ENCODE peak calls at places on chromosomes 16 and 17, in seven cellular contexts. I, O, F, A, D, Q and L are unnamed samples.

GRCh38 chr16:23369416-23369815 is 67.3 kb downstream of the SCNN1B start:
- DNase-seq in I (no peak), O (no peak), F (no peak), A (no peak), D (no peak), Q (no peak), L (no peak)

GRCh38 chr17:64063766-64064224 is 43.4 kb upstream of the ICAM2 start:
- DNase-seq in I (peak), O (peak), F (peak), A (no peak), D (peak), Q (peak), L (peak)

GRCh38 chr16:85947511-85948509 is 48.8 kb downstream of the IRF8 start:
- DNase-seq in I (no peak), O (no peak), F (no peak), A (no peak), D (no peak), Q (no peak), L (no peak)

GRCh38 chr16:67115649-67116048 is 5.9 kb downstream of the PHAF1 start:
- DNase-seq in I (peak), O (no peak), F (no peak), A (no peak), D (peak), Q (no peak), L (no peak)

GRCh38 chr17:57810740-57811632 is 38.9 kb downstream of the MRPS23 start:
- DNase-seq in I (peak), O (no peak), F (peak), A (no peak), D (no peak), Q (peak), L (no peak)

GRCh38 chr17:74437702-74438101 is 5.8 kb downstream of the GPRC5C start:
- DNase-seq in I (no peak), O (no peak), F (no peak), A (no peak), D (peak), Q (no peak), L (no peak)

GRCh38 chr17:17888371-17888770 is 51.6 kb upstream of the SREBF1 start:
- DNase-seq in I (no peak), O (no peak), F (no peak), A (no peak), D (no peak), Q (no peak), L (no peak)

GRCh38 chr17:55320594-55321506 is 56.1 kb downstream of the HLF start:
- DNase-seq in I (peak), O (no peak), F (no peak), A (no peak), D (no peak), Q (no peak), L (no peak)

GRCh38 chr16:1326380-1326779 is 7.1 kb upstream of the BAIAP3 start:
- DNase-seq in I (no peak), O (no peak), F (no peak), A (no peak), D (no peak), Q (no peak), L (no peak)

GRCh38 chr17:13609953-13610352 is 8.2 kb upstream of the HS3ST3A1 start:
- DNase-seq in I (no peak), O (no peak), F (no peak), A (no peak), D (no peak), Q (no peak), L (no peak)

GRCh38 chr17:19383681-19384470 is 3.1 kb downstream of the MFAP4 start:
- DNase-seq in I (peak), O (no peak), F (peak), A (no peak), D (no peak), Q (no peak), L (no peak)

GRCh38 chr16:23837553-23838308 is 1.9 kb downstream of the PRKCB start:
- DNase-seq in I (no peak), O (no peak), F (no peak), A (no peak), D (no peak), Q (no peak), L (no peak)

GRCh38 chr17:45282683-45283644 is 21.1 kb upstream of the SPATA32 start:
- DNase-seq in I (peak), O (no peak), F (peak), A (no peak), D (no peak), Q (no peak), L (no peak)

GRCh38 chr17:50920891-50921595 is 54.9 kb upstream of the TOB1 start:
- DNase-seq in I (no peak), O (no peak), F (no peak), A (no peak), D (no peak), Q (peak), L (no peak)

GRCh38 chr17:12230411-12230810 is 209.7 kb downstream of the MAP2K4 start:
- DNase-seq in I (no peak), O (no peak), F (no peak), A (no peak), D (no peak), Q (no peak), L (no peak)

GRCh38 chr17:74779948-74780400 is 3.8 kb upstream of the NAT9 start:
- DNase-seq in I (no peak), O (no peak), F (no peak), A (no peak), D (no peak), Q (no peak), L (peak)

GRCh38 chr17:8832711-8833352 is 33.7 kb upstream of the MFSD6L start:
- DNase-seq in I (no peak), O (peak), F (no peak), A (no peak), D (peak), Q (peak), L (peak)

GRCh38 chr17:17156107-17156506 is 50.0 kb downstream of the PLD6 start:
- DNase-seq in I (peak), O (no peak), F (no peak), A (no peak), D (no peak), Q (no peak), L (no peak)

GRCh38 chr16:67425046-67425445 is 5.9 kb upstream of the HSD11B2 start:
- DNase-seq in I (no peak), O (no peak), F (no peak), A (no peak), D (no peak), Q (no peak), L (no peak)

GRCh38 chr16:57681950-57682728 is 12.5 kb upstream of the DRC7 start:
- DNase-seq in I (no peak), O (no peak), F (no peak), A (no peak), D (no peak), Q (no peak), L (no peak)

GRCh38 chr16:56631832-56632159 is 663 bp upstream of the MT1M start:
- DNase-seq in I (no peak), O (no peak), F (no peak), A (no peak), D (no peak), Q (no peak), L (no peak)

GRCh38 chr16:65875362-65876199 is 490.9 kb upstream of the CDH5 start:
- DNase-seq in I (no peak), O (no peak), F (no peak), A (no peak), D (no peak), Q (no peak), L (no peak)

DNA sequence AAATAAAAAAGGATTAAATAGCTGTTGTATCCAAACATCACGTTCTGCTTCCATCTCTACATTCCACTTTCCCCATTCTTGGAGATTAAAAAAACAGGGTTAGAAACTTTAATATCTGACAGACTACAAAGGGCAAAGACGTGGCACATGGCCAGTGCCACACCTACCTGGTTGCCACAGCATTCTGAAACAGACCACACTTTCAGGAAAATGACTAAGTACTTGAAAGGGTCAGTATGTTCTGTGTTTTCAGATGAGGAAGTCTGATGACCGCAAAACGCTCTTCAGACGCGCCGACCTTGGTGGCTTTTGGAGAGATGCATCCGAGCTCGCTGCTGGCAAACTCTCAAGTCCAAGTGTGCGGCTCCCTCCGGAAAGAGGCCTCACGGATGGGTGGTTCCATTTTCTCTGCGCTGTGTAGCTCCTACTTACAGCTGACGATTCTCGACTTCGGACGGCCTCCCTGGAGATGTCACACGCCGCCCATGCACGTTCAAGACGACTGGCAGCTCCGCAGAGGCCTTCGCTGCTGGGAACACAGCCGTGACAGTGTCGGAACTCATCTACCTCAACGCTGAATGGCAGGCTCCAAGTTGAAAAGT is 15.5 kb downstream of the MAP1LC3B start:
- DNase-seq in I (no peak), O (no peak), F (peak), A (no peak), D (no peak), Q (no peak), L (no peak)
- H3K27ac ChIP-seq in I (no peak), O (no peak), F (no peak), A (no peak), D (no peak), Q (no peak), L (no peak)

GRCh38 chr16:47392114-47392513 is 68.7 kb downstream of the ITFG1 start:
- DNase-seq in I (no peak), O (no peak), F (no peak), A (no peak), D (no peak), Q (no peak), L (peak)
- H3K27ac ChIP-seq in I (no peak), O (no peak), F (no peak), A (no peak), D (no peak), Q (no peak), L (no peak)

GRCh38 chr17:76706817-76707216 is 3.9 kb downstream of the MXRA7 start:
- DNase-seq in I (no peak), O (no peak), F (no peak), A (no peak), D (no peak), Q (no peak), L (no peak)
- H3K27ac ChIP-seq in I (no peak), O (no peak), F (no peak), A (no peak), D (no peak), Q (no peak), L (no peak)

GRCh38 chr17:7394452-7395191 is at the start of gene PLSCR3:
- DNase-seq in I (peak), O (peak), F (peak), A (peak), D (peak), Q (peak), L (peak)

GRCh38 chr17:7392696-7393612 is 1.4 kb downstream of the PLSCR3 start:
- DNase-seq in I (no peak), O (no peak), F (no peak), A (peak), D (no peak), Q (peak), L (no peak)

GRCh38 chr17:7391307-7391706 is 3.0 kb downstream of the PLSCR3 start:
- DNase-seq in I (no peak), O (no peak), F (no peak), A (no peak), D (no peak), Q (no peak), L (no peak)

GRCh38 chr17:7396147-7396546 is 1.8 kb upstream of the PLSCR3 start:
- DNase-seq in I (no peak), O (no peak), F (no peak), A (no peak), D (no peak), Q (no peak), L (no peak)

DNA sequence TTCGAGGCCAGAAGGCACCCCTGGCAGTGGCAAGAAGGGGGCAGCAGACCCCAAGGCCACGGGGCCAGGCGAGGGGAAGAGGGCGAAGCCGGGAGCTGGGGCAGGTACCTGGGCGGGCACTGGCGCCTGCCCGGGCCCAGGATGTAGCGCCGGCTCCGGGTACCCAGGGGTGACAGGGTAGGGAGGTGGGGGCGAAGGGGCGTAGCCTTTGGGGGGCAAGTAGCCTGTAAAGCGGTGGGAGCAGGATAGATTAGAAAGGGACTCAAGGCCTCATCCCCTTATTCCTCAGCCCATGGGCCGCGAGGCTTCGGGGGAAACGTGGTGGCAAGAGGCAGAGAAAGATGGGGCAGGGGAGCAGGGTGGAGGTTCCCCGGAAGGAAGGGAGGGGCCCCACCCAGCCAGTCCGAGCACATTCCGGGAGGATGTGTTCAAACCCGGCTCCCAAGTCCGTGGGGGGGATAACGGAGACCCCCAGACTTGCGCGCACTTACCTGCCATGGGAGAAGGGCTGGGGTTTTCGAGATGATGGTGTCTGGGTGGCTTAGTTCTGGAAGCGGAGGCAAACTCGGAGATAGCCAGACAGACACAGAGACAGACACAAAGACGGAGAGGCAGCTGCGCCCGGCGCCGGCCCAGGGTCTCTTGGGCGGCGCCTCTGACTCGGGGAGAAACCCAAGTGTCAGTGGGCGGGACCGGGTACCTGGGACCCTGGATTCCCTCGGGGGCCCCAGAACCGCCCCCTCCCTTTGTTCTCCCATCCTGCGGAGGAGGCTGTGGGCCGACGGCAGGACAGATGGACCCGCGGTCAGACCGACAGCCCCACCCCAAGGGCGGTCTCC is 493 bp downstream of the PLSCR3 start:
- DNase-seq in I (no peak), O (peak), F (no peak), A (peak), D (no peak), Q (peak), L (peak)
- H3K27ac ChIP-seq in I (peak), O (no peak), F (peak), A (peak), D (peak), Q (no peak), L (peak)

DNA sequence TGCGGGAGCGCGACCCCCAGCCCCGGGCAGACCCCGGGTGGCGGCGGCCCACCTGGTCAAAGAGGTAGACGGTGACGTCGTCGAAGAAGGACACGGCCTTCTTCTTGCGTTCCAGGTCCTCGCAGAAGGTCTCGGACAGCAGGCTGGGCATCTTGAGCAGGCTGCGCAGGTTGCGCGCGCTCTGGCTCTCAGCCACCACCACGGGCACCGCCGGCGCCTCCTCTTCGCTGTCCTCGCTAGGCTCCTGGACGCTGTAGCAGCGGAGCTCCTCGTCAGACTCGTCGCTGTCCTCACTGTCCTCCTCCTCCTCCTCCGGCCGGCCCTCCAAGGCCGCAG is 45.2 kb upstream of the PVALEF start:
- DNase-seq in I (no peak), O (no peak), F (no peak), A (no peak), D (no peak), Q (no peak), L (no peak)
- H3K27ac ChIP-seq in I (no peak), O (no peak), F (no peak), A (no peak), D (no peak), Q (no peak), L (no peak)

DNA sequence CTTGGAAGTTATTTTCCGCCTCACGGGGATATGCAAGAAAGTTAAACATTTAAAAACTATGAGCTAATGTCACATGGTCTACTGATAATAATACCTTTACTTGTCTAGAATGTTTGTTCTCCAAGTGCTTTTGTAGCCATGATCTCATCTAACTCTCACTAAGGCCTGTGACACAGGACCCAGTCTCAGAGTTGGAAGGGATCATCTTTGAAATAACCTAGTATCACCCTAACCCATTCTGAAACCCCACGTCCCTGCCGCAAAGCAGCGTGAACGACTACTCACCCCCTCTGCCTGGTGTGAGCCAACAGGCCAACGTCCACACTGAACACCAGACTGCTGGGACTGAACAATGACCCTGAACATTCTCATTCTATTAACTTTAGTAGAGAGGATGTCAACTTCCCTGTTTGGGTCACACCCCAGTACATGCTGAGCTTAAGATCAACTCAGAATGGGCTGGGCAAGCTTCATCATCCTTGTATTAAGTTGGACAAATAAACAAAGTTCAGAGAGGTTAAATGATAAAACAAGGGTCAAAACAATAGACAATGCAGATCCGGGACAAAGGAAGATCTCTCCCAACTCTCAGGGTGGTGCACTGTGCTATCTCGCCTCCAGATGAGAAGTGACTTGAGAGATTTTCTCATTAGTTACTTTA is 54.8 kb upstream of the BCAR1 start:
- DNase-seq in I (peak), O (no peak), F (peak), A (no peak), D (peak), Q (no peak), L (no peak)
- H3K27ac ChIP-seq in I (peak), O (no peak), F (peak), A (peak), D (peak), Q (no peak), L (no peak)